ENCODE peak calls at places on chromosomes 11 and 22, in nine cellular contexts. S, J, R, F, X, N, Q, Z and W are unnamed samples. For H3K4me1 and H3K9me3, the result is how much of the 10 kb centered on the place peaks cover.

GRCh38 chr22:21009638-21010425 is 5.1 kb upstream of the P2RX6 start:
- DNase-seq in F (no peak), J (no peak), Q (no peak), Z (no peak), R (peak), S (peak), N (no peak), X (peak), W (peak)

GRCh38 chr22:45331486-45331885 is 21.8 kb downstream of the FAM118A start:
- DNase-seq in S (no peak), X (no peak), N (no peak), Z (no peak), R (no peak), F (no peak), J (no peak), Q (no peak), W (no peak)

GRCh38 chr22:46347646-46348045 is 12.1 kb downstream of the TRMU start:
- DNase-seq in X (peak), J (no peak), Z (no peak), N (no peak), F (no peak), S (no peak), R (no peak), Q (no peak), W (no peak)

GRCh38 chr11:72921028-72921716 is 107.0 kb downstream of the ATG16L2 start:
- DNase-seq in F (no peak), S (no peak), R (no peak), X (no peak), N (no peak), J (no peak), Z (no peak), Q (no peak), W (no peak)

GRCh38 chr11:44972746-44973435 is 22.2 kb upstream of the TP53I11 start:
- DNase-seq in Z (no peak), R (no peak), X (no peak), N (no peak), S (no peak), Q (no peak), J (no peak), F (no peak), W (peak)

GRCh38 chr11:86818466-86819282 is 18.3 kb downstream of the PRSS23 start:
- DNase-seq in R (no peak), Q (no peak), F (no peak), X (no peak), Z (no peak), J (no peak), S (no peak), N (no peak), W (peak)

GRCh38 chr11:12769834-12770345 is 95.7 kb downstream of the TEAD1 start:
- DNase-seq in Q (no peak), J (no peak), N (no peak), S (no peak), X (no peak), R (no peak), F (no peak), Z (no peak), W (peak)

GRCh38 chr11:118705796-118706545 is 26.5 kb upstream of the TREH start:
- DNase-seq in Z (no peak), J (no peak), S (no peak), X (no peak), N (no peak), F (no peak), Q (no peak), R (no peak), W (no peak)

GRCh38 chr11:47514825-47515647 is 37.9 kb downstream of the CELF1 start:
- DNase-seq in X (no peak), S (no peak), Z (no peak), J (no peak), F (no peak), Q (no peak), R (no peak), N (no peak), W (peak)

DNA sequence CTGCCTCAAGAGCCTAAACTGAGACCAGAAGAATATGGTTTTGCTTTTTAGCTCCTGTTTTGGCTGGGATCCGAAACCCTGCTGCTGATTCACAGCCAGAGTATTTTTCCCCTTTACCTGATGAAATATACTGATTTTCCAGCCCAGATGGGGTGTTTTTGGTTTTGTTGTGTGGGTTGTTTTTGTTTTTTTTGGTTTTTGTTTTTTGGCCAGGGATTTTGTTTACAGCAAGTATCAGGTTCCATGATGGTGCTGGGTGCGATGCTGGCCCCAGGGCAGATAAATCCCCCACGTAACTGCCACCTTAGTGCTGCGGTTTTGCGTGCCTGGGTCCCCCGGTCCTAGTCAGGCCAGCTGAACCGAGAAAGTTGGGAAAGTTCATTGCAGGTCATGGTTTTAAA is 103.7 kb downstream of the ZBTB16 start:
- DNase-seq in Z (no peak), J (no peak), N (no peak), Q (peak), R (no peak), S (no peak), F (no peak), X (no peak), W (no peak)
- H3K4me1 ChIP-seq in Z (half or more), J (half or more), N (half or more), Q (half or more), R (under half), S (half or more), F (half or more), X (half or more), W (under half)

GRCh38 chr22:49716441-49716840 is 111.2 kb downstream of the BRD1 start:
- DNase-seq in N (no peak), R (no peak), S (no peak), F (no peak), J (no peak), Z (peak), X (no peak), Q (no peak), W (no peak)

GRCh38 chr22:49718396-49718795 is 109.3 kb downstream of the BRD1 start:
- DNase-seq in N (no peak), X (no peak), J (no peak), F (no peak), S (no peak), R (peak), Z (peak), Q (no peak), W (no peak)

GRCh38 chr22:49717322-49717919 is 110.3 kb downstream of the BRD1 start:
- DNase-seq in Z (no peak), N (no peak), S (no peak), X (no peak), J (no peak), R (peak), F (no peak), Q (no peak), W (no peak)

GRCh38 chr22:49713003-49713402 is 114.7 kb downstream of the BRD1 start:
- DNase-seq in Z (no peak), N (no peak), S (no peak), J (no peak), Q (no peak), X (no peak), R (no peak), F (no peak), W (no peak)

DNA sequence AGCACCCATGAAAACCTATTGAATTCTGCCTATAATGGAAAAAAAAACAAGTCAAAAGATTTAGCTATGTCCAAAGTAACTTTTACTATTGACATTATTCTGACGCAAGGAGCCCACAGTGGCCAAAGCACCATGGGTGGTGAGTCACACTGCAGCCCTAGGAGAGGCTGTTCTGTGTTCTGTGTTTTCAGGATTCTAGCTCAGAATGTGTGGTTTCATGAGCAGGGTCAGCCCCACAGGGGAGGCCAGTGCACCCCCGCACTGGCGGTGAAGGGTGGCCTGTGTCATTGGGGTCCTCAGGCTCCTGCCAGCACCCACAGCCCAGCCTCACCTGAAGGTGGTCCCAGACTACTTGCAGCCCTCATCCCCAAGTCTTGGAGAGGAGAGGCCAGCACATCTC is 112.2 kb downstream of the BRD1 start:
- DNase-seq in Z (no peak), S (no peak), Q (no peak), N (no peak), X (no peak), J (no peak), R (no peak), F (no peak), W (no peak)
- H3K9me3 ChIP-seq in Z (under half), S (under half), Q (under half), N (under half), X (under half), J (under half), R (under half), F (under half), W (under half)

GRCh38 chr11:124748100-124748418 is 4.0 kb downstream of the VSIG2 start:
- DNase-seq in X (no peak), S (no peak), N (no peak), Q (no peak), Z (no peak), F (no peak), R (no peak), J (no peak), W (no peak)
- H3K4me1 ChIP-seq in X (under half), S (under half), N (under half), Q (under half), Z (under half), F (under half), R (under half), J (under half), W (under half)

DNA sequence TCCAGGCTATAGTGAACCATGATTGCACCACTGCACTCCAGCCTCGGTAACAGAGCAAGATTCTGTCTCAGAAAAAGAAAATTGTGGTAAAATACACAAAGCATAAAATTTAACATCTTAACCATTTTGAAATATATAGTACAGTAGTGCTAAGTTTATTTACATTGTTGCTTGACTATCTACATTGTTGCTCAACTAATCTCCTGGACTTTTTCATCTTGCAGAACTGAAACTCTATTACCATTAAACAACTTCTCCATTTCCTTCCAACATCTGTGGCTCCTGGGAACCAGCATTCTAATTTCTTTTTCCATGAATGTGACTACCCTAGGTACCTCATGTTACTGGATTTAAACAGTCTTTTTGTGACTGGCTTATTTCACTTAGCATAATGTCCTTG is 13.5 kb upstream of the VWA5A start:
- DNase-seq in F (no peak), S (no peak), Z (no peak), R (no peak), Q (no peak), X (no peak), J (no peak), N (no peak), W (no peak)
- H3K9me3 ChIP-seq in F (under half), S (under half), Z (under half), R (under half), Q (under half), X (under half), J (under half), N (under half), W (under half)

GRCh38 chr11:63764712-63765631 is 3.6 kb downstream of the ZFTA start:
- DNase-seq in N (no peak), X (peak), Q (peak), J (no peak), R (peak), S (no peak), F (peak), Z (peak), W (peak)

GRCh38 chr11:63765688-63766241 is 2.8 kb downstream of the ZFTA start:
- DNase-seq in Z (no peak), R (no peak), J (no peak), S (no peak), F (no peak), Q (peak), N (no peak), X (peak), W (no peak)

GRCh38 chr11:63762662-63763505 is 5.7 kb downstream of the ZFTA start:
- DNase-seq in R (peak), N (no peak), X (peak), Z (no peak), Q (peak), F (peak), J (no peak), S (no peak), W (peak)

GRCh38 chr11:63763506-63764200 is 4.9 kb downstream of the ZFTA start:
- DNase-seq in S (no peak), J (no peak), R (peak), Q (peak), Z (peak), N (no peak), F (peak), X (peak), W (peak)

GRCh38 chr11:63764201-63764711 is 4.3 kb downstream of the ZFTA start:
- DNase-seq in F (no peak), N (no peak), S (no peak), X (peak), R (no peak), J (no peak), Z (no peak), Q (no peak), W (no peak)
- H3K4me1 ChIP-seq in F (under half), N (under half), S (under half), X (under half), R (under half), J (under half), Z (under half), Q (under half), W (under half)

GRCh38 chr11:83483808-83484207 is 197.6 kb upstream of the CCDC90B start:
- DNase-seq in N (no peak), R (no peak), X (no peak), Q (no peak), F (no peak), J (no peak), Z (no peak), S (no peak), W (no peak)
- H3K9me3 ChIP-seq in N (under half), R (under half), X (under half), Q (under half), F (under half), J (under half), Z (under half), S (under half), W (under half)